ENCODE peak calls at places on chromosome 14, in eight cellular contexts. One of them, this sample, is unnamed.

GRCh38 chr14:61253064-61253753 is 27.9 kb downstream of the TMEM30B start:
- DNase-seq in CD4-positive, alpha-beta T cell: no peak
- DNase-seq in psoas muscle: no peak
- DNase-seq in AG09319: no peak
- DNase-seq in HFFc6: no peak
- DNase-seq in fibroblast of pulmonary artery: no peak
- DNase-seq in cardiac fibroblast: no peak
- DNase-seq in mucosa of descending colon: no peak
- DNase-seq in this sample: no peak

GRCh38 chr14:68693926-68694325 is 98.9 kb downstream of the ZFP36L1 start:
- DNase-seq in HFFc6: no peak
- DNase-seq in mucosa of descending colon: no peak
- DNase-seq in psoas muscle: no peak
- DNase-seq in fibroblast of pulmonary artery: no peak
- DNase-seq in CD4-positive, alpha-beta T cell: no peak
- DNase-seq in AG09319: no peak
- DNase-seq in cardiac fibroblast: no peak
- DNase-seq in this sample: no peak

GRCh38 chr14:87916103-87916885 is 76.7 kb downstream of the GALC start:
- DNase-seq in CD4-positive, alpha-beta T cell: no peak
- DNase-seq in psoas muscle: peak; percentile 46
- DNase-seq in mucosa of descending colon: no peak
- DNase-seq in cardiac fibroblast: no peak
- DNase-seq in AG09319: no peak
- DNase-seq in fibroblast of pulmonary artery: no peak
- DNase-seq in HFFc6: no peak
- DNase-seq in this sample: no peak

GRCh38 chr14:22547309-22547947 is 41.6 kb downstream of the DAD1 start:
- DNase-seq in AG09319: no peak
- DNase-seq in psoas muscle: peak; percentile 79
- DNase-seq in CD4-positive, alpha-beta T cell: no peak
- DNase-seq in cardiac fibroblast: no peak
- DNase-seq in mucosa of descending colon: no peak
- DNase-seq in HFFc6: no peak
- DNase-seq in fibroblast of pulmonary artery: no peak
- DNase-seq in this sample: no peak

GRCh38 chr14:93926209-93926872 is 803 bp upstream of the FAM181A start:
- DNase-seq in AG09319: no peak
- DNase-seq in CD4-positive, alpha-beta T cell: no peak
- DNase-seq in cardiac fibroblast: no peak
- DNase-seq in mucosa of descending colon: no peak
- DNase-seq in psoas muscle: peak; percentile 69
- DNase-seq in HFFc6: no peak
- DNase-seq in fibroblast of pulmonary artery: no peak
- DNase-seq in this sample: no peak

GRCh38 chr14:50545618-50546017 is 13.2 kb upstream of the MAP4K5 start:
- DNase-seq in psoas muscle: no peak
- DNase-seq in HFFc6: no peak
- DNase-seq in cardiac fibroblast: no peak
- DNase-seq in mucosa of descending colon: no peak
- DNase-seq in AG09319: no peak
- DNase-seq in fibroblast of pulmonary artery: no peak
- DNase-seq in CD4-positive, alpha-beta T cell: no peak
- DNase-seq in this sample: no peak

GRCh38 chr14:54189358-54190354 is 207.2 kb upstream of the CDKN3 start:
- DNase-seq in HFFc6: peak; percentile 83
- DNase-seq in AG09319: no peak
- DNase-seq in mucosa of descending colon: no peak
- DNase-seq in CD4-positive, alpha-beta T cell: no peak
- DNase-seq in cardiac fibroblast: peak; percentile 49
- DNase-seq in fibroblast of pulmonary artery: peak; percentile 67
- DNase-seq in psoas muscle: no peak
- DNase-seq in this sample: no peak

GRCh38 chr14:93135399-93135798 is 19.7 kb upstream of the ITPK1 start:
- DNase-seq in AG09319: no peak
- DNase-seq in HFFc6: no peak
- DNase-seq in psoas muscle: peak; percentile 8
- DNase-seq in mucosa of descending colon: no peak
- DNase-seq in fibroblast of pulmonary artery: no peak
- DNase-seq in cardiac fibroblast: no peak
- DNase-seq in CD4-positive, alpha-beta T cell: no peak
- DNase-seq in this sample: no peak

GRCh38 chr14:93035585-93035916 is 80.2 kb downstream of the ITPK1 start:
- DNase-seq in HFFc6: no peak
- DNase-seq in AG09319: no peak
- DNase-seq in mucosa of descending colon: no peak
- DNase-seq in psoas muscle: no peak
- DNase-seq in cardiac fibroblast: no peak
- DNase-seq in CD4-positive, alpha-beta T cell: no peak
- DNase-seq in fibroblast of pulmonary artery: no peak
- DNase-seq in this sample: no peak

GRCh38 chr14:99624971-99625370 is 20.0 kb upstream of the HHIPL1 start:
- DNase-seq in CD4-positive, alpha-beta T cell: no peak
- DNase-seq in cardiac fibroblast: no peak
- DNase-seq in psoas muscle: no peak
- DNase-seq in mucosa of descending colon: no peak
- DNase-seq in HFFc6: no peak
- DNase-seq in fibroblast of pulmonary artery: no peak
- DNase-seq in AG09319: no peak
- DNase-seq in this sample: no peak

GRCh38 chr14:39454906-39455539 is 22.8 kb upstream of the FBXO33 start:
- DNase-seq in AG09319: no peak
- DNase-seq in mucosa of descending colon: no peak
- DNase-seq in HFFc6: no peak
- DNase-seq in cardiac fibroblast: no peak
- DNase-seq in CD4-positive, alpha-beta T cell: no peak
- DNase-seq in psoas muscle: no peak
- DNase-seq in fibroblast of pulmonary artery: no peak
- DNase-seq in this sample: no peak

GRCh38 chr14:64952598-64953309 is 10.2 kb upstream of the GPX2 start:
- DNase-seq in HFFc6: no peak
- DNase-seq in CD4-positive, alpha-beta T cell: no peak
- DNase-seq in mucosa of descending colon: no peak
- DNase-seq in psoas muscle: no peak
- DNase-seq in fibroblast of pulmonary artery: no peak
- DNase-seq in AG09319: no peak
- DNase-seq in cardiac fibroblast: no peak
- DNase-seq in this sample: no peak

GRCh38 chr14:69270795-69271708 is 11.1 kb downstream of the GALNT16 start:
- DNase-seq in AG09319: no peak
- DNase-seq in fibroblast of pulmonary artery: no peak
- DNase-seq in psoas muscle: no peak
- DNase-seq in mucosa of descending colon: no peak
- DNase-seq in HFFc6: no peak
- DNase-seq in cardiac fibroblast: no peak
- DNase-seq in CD4-positive, alpha-beta T cell: no peak
- DNase-seq in this sample: no peak

GRCh38 chr14:23483216-23483854 is 13.8 kb downstream of the NGDN start:
- DNase-seq in CD4-positive, alpha-beta T cell: no peak
- DNase-seq in cardiac fibroblast: peak; percentile 23
- DNase-seq in psoas muscle: no peak
- DNase-seq in mucosa of descending colon: no peak
- DNase-seq in fibroblast of pulmonary artery: peak; percentile 14
- DNase-seq in HFFc6: no peak
- DNase-seq in AG09319: no peak
- DNase-seq in this sample: no peak

GRCh38 chr14:64508215-64508776 is 3.7 kb downstream of the ZBTB1 start:
- DNase-seq in HFFc6: no peak
- DNase-seq in cardiac fibroblast: no peak
- DNase-seq in fibroblast of pulmonary artery: no peak
- DNase-seq in psoas muscle: no peak
- DNase-seq in AG09319: no peak
- DNase-seq in mucosa of descending colon: no peak
- DNase-seq in CD4-positive, alpha-beta T cell: no peak
- DNase-seq in this sample: no peak

GRCh38 chr14:90425480-90425879 is 28.7 kb downstream of the CALM1 start:
- DNase-seq in psoas muscle: no peak
- DNase-seq in fibroblast of pulmonary artery: no peak
- DNase-seq in mucosa of descending colon: no peak
- DNase-seq in CD4-positive, alpha-beta T cell: no peak
- DNase-seq in AG09319: no peak
- DNase-seq in HFFc6: no peak
- DNase-seq in cardiac fibroblast: no peak
- DNase-seq in this sample: no peak

GRCh38 chr14:37089410-37089809 is 83.0 kb downstream of the SLC25A21 start:
- DNase-seq in mucosa of descending colon: no peak
- DNase-seq in AG09319: no peak
- DNase-seq in psoas muscle: no peak
- DNase-seq in fibroblast of pulmonary artery: no peak
- DNase-seq in CD4-positive, alpha-beta T cell: no peak
- DNase-seq in cardiac fibroblast: no peak
- DNase-seq in HFFc6: no peak
- DNase-seq in this sample: no peak

GRCh38 chr14:46377305-46377704 is 274.3 kb downstream of the RPL10L start:
- DNase-seq in CD4-positive, alpha-beta T cell: no peak
- DNase-seq in fibroblast of pulmonary artery: no peak
- DNase-seq in AG09319: no peak
- DNase-seq in psoas muscle: no peak
- DNase-seq in HFFc6: no peak
- DNase-seq in mucosa of descending colon: no peak
- DNase-seq in cardiac fibroblast: no peak
- DNase-seq in this sample: no peak

GRCh38 chr14:94113490-94113889 is 3.0 kb downstream of the IFI27 start:
- DNase-seq in cardiac fibroblast: peak; percentile 31
- DNase-seq in fibroblast of pulmonary artery: peak; percentile 29
- DNase-seq in HFFc6: no peak
- DNase-seq in psoas muscle: no peak
- DNase-seq in AG09319: no peak
- DNase-seq in CD4-positive, alpha-beta T cell: no peak
- DNase-seq in mucosa of descending colon: peak; percentile 79
- DNase-seq in this sample: no peak

GRCh38 chr14:104085032-104085888 is at the start of gene ASPG:
- DNase-seq in cardiac fibroblast: no peak
- DNase-seq in mucosa of descending colon: peak; percentile 55
- DNase-seq in psoas muscle: peak; percentile 62
- DNase-seq in AG09319: no peak
- DNase-seq in fibroblast of pulmonary artery: no peak
- DNase-seq in CD4-positive, alpha-beta T cell: no peak
- DNase-seq in HFFc6: no peak
- DNase-seq in this sample: no peak

GRCh38 chr14:87615822-87616679 is 376.9 kb downstream of the GALC start:
- DNase-seq in HFFc6: no peak
- DNase-seq in CD4-positive, alpha-beta T cell: no peak
- DNase-seq in psoas muscle: no peak
- DNase-seq in mucosa of descending colon: peak; percentile 24
- DNase-seq in AG09319: no peak
- DNase-seq in fibroblast of pulmonary artery: peak; percentile 45
- DNase-seq in cardiac fibroblast: peak; percentile 42
- DNase-seq in this sample: peak; percentile 27

GRCh38 chr14:103022669-103023044 is 34.7 kb downstream of the CDC42BPB start:
- DNase-seq in cardiac fibroblast: no peak
- DNase-seq in mucosa of descending colon: no peak
- DNase-seq in HFFc6: no peak
- DNase-seq in CD4-positive, alpha-beta T cell: no peak
- DNase-seq in psoas muscle: no peak
- DNase-seq in AG09319: no peak
- DNase-seq in fibroblast of pulmonary artery: no peak
- DNase-seq in this sample: no peak
- TF ChIP-seq CTCF in cardiac fibroblast: no peak
- TF ChIP-seq CTCF in mucosa of descending colon: no peak
- TF ChIP-seq CTCF in HFFc6: peak; percentile 39
- TF ChIP-seq CTCF in CD4-positive, alpha-beta T cell: no peak
- TF ChIP-seq CTCF in psoas muscle: no peak
- TF ChIP-seq CTCF in AG09319: no peak
- TF ChIP-seq CTCF in fibroblast of pulmonary artery: no peak
- TF ChIP-seq CTCF in this sample: no peak

GRCh38 chr14:76484355-76484754 is 108.4 kb downstream of the ESRRB start:
- DNase-seq in cardiac fibroblast: no peak
- DNase-seq in psoas muscle: no peak
- DNase-seq in HFFc6: no peak
- DNase-seq in fibroblast of pulmonary artery: no peak
- DNase-seq in CD4-positive, alpha-beta T cell: no peak
- DNase-seq in AG09319: no peak
- DNase-seq in mucosa of descending colon: no peak
- DNase-seq in this sample: no peak
- TF ChIP-seq CTCF in cardiac fibroblast: no peak
- TF ChIP-seq CTCF in psoas muscle: no peak
- TF ChIP-seq CTCF in HFFc6: no peak
- TF ChIP-seq CTCF in fibroblast of pulmonary artery: no peak
- TF ChIP-seq CTCF in CD4-positive, alpha-beta T cell: no peak
- TF ChIP-seq CTCF in AG09319: no peak
- TF ChIP-seq CTCF in mucosa of descending colon: no peak
- TF ChIP-seq CTCF in this sample: no peak

DNA sequence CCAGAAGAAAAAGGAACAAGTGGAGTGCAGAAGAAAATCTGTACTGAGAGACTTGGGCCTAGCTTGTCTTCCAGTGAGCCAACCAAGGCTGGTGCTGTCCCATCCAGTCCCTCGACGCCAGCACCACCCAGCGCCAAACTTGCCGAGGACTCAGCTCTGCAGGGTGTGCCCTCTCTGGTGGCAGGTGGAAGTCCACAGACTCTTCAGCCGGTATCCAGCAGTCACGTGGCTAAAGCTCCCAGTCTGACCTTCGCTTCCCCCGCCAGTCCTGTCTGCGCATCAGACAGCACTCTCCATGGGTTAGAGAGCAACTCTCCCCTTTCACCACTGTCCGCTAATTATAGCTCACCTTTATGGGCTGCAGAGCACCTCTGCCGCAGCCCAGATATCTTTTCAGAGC is 15.6 kb downstream of the CIPC start:
- DNase-seq in fibroblast of pulmonary artery: no peak
- DNase-seq in HFFc6: no peak
- DNase-seq in AG09319: no peak
- DNase-seq in CD4-positive, alpha-beta T cell: no peak
- DNase-seq in psoas muscle: peak; percentile 63
- DNase-seq in cardiac fibroblast: no peak
- DNase-seq in mucosa of descending colon: no peak
- DNase-seq in this sample: no peak
- TF ChIP-seq CTCF in fibroblast of pulmonary artery: no peak
- TF ChIP-seq CTCF in HFFc6: no peak
- TF ChIP-seq CTCF in AG09319: no peak
- TF ChIP-seq CTCF in CD4-positive, alpha-beta T cell: no peak
- TF ChIP-seq CTCF in psoas muscle: peak; percentile 12
- TF ChIP-seq CTCF in cardiac fibroblast: no peak
- TF ChIP-seq CTCF in mucosa of descending colon: no peak
- TF ChIP-seq CTCF in this sample: no peak

GRCh38 chr14:20682435-20683124 is 1.8 kb upstream of the RNASE4 start:
- DNase-seq in HFFc6: peak; percentile 85
- DNase-seq in AG09319: peak; percentile 85
- DNase-seq in CD4-positive, alpha-beta T cell: peak; percentile 78
- DNase-seq in fibroblast of pulmonary artery: peak; percentile 93
- DNase-seq in cardiac fibroblast: peak; percentile 95
- DNase-seq in psoas muscle: peak; percentile 94
- DNase-seq in mucosa of descending colon: peak; percentile 89
- DNase-seq in this sample: peak; percentile 78

GRCh38 chr14:20680843-20681347 is 3.5 kb upstream of the RNASE4 start:
- DNase-seq in CD4-positive, alpha-beta T cell: peak; percentile 53
- DNase-seq in HFFc6: no peak
- DNase-seq in AG09319: no peak
- DNase-seq in psoas muscle: no peak
- DNase-seq in mucosa of descending colon: peak; percentile 81
- DNase-seq in cardiac fibroblast: no peak
- DNase-seq in fibroblast of pulmonary artery: no peak
- DNase-seq in this sample: no peak

GRCh38 chr14:20683125-20683895 is 1.1 kb upstream of the RNASE4 start:
- DNase-seq in fibroblast of pulmonary artery: peak; percentile 94
- DNase-seq in mucosa of descending colon: peak; percentile 87
- DNase-seq in HFFc6: peak; percentile 92
- DNase-seq in psoas muscle: peak; percentile 83
- DNase-seq in AG09319: peak; percentile 88
- DNase-seq in CD4-positive, alpha-beta T cell: peak; percentile 74
- DNase-seq in cardiac fibroblast: peak; percentile 91
- DNase-seq in this sample: peak; percentile 43

GRCh38 chr14:20681348-20682126 is 2.8 kb upstream of the RNASE4 start:
- DNase-seq in HFFc6: peak; percentile 89
- DNase-seq in AG09319: peak; percentile 73
- DNase-seq in CD4-positive, alpha-beta T cell: peak; percentile 83
- DNase-seq in mucosa of descending colon: peak; percentile 87
- DNase-seq in cardiac fibroblast: peak; percentile 91
- DNase-seq in fibroblast of pulmonary artery: peak; percentile 92
- DNase-seq in psoas muscle: peak; percentile 84
- DNase-seq in this sample: peak; percentile 46

GRCh38 chr14:20682127-20682434 is 2.3 kb upstream of the RNASE4 start:
- DNase-seq in psoas muscle: no peak
- DNase-seq in HFFc6: no peak
- DNase-seq in CD4-positive, alpha-beta T cell: no peak
- DNase-seq in cardiac fibroblast: no peak
- DNase-seq in fibroblast of pulmonary artery: no peak
- DNase-seq in AG09319: no peak
- DNase-seq in mucosa of descending colon: no peak
- DNase-seq in this sample: no peak
- TF ChIP-seq CTCF in psoas muscle: no peak
- TF ChIP-seq CTCF in HFFc6: no peak
- TF ChIP-seq CTCF in CD4-positive, alpha-beta T cell: no peak
- TF ChIP-seq CTCF in cardiac fibroblast: no peak
- TF ChIP-seq CTCF in fibroblast of pulmonary artery: no peak
- TF ChIP-seq CTCF in AG09319: no peak
- TF ChIP-seq CTCF in mucosa of descending colon: no peak
- TF ChIP-seq CTCF in this sample: no peak